ENCODE peak calls at places on chromosomes 13 and 19, in five cellular contexts. P is RKO, J is glutamatergic neuron, F is nucleus accumbens, O is GM04504. M is an unnamed sample.

GRCh38 chr13:36297259-36297599 is 385 bp downstream of the CCDC169 start:
- DNase-seq in P (no peak), J (no peak), F (no peak), O (no peak), M (no peak)

GRCh38 chr13:97630725-97631124 is 196.8 kb downstream of the RAP2A start:
- DNase-seq in P (no peak), J (no peak), F (no peak), O (no peak), M (no peak)

GRCh38 chr19:9871626-9872338 is 36.7 kb downstream of the PIN1 start:
- DNase-seq in P (no peak), J (no peak), F (no peak), O (no peak), M (peak; percentile 25)

GRCh38 chr13:75319244-75319643 is 162.7 kb downstream of the TBC1D4 start:
- DNase-seq in P (no peak), J (no peak), F (no peak), O (no peak), M (no peak)

GRCh38 chr19:19461671-19462622 is 53.4 kb downstream of the TSSK6 start:
- DNase-seq in P (no peak), J (peak; percentile 72), F (no peak), O (no peak), M (peak; percentile 96)

GRCh38 chr13:59229401-59229800 is 934.3 kb downstream of the DIAPH3 start:
- DNase-seq in P (no peak), J (no peak), F (no peak), O (no peak), M (no peak)

GRCh38 chr13:51148952-51149573 is 38.0 kb upstream of the C13orf42 start:
- DNase-seq in P (peak; percentile 45), J (peak; percentile 36), F (no peak), O (peak; percentile 17), M (peak; percentile 13)

GRCh38 chr13:24233351-24233901 is 72.9 kb downstream of the SPATA13 start:
- DNase-seq in P (no peak), J (no peak), F (no peak), O (peak; percentile 24), M (no peak)

GRCh38 chr13:114109646-114110045 is 22.8 kb downstream of the RASA3 start:
- DNase-seq in P (no peak), J (peak; percentile 33), F (no peak), O (no peak), M (peak; percentile 75)

GRCh38 chr19:46766569-46767317 is 20.5 kb upstream of the STRN4 start:
- DNase-seq in P (no peak), J (peak; percentile 36), F (no peak), O (no peak), M (peak; percentile 52)

GRCh38 chr13:29758591-29759114 is 91.8 kb downstream of the UBL3 start:
- DNase-seq in P (no peak), J (no peak), F (no peak), O (peak; percentile 27), M (no peak)

GRCh38 chr19:4059931-4060620 is 6.6 kb downstream of the ZBTB7A start:
- DNase-seq in P (no peak), J (peak; percentile 52), F (no peak), O (no peak), M (no peak)

GRCh38 chr19:2549701-2550191 is 73.8 kb downstream of the GADD45B start:
- DNase-seq in P (peak; percentile 33), J (no peak), F (peak; percentile 45), O (peak; percentile 88), M (no peak)

GRCh38 chr13:51594432-51594831 is 10.2 kb downstream of the WDFY2 start:
- DNase-seq in P (no peak), J (no peak), F (no peak), O (no peak), M (no peak)

GRCh38 chr19:15417699-15418098 is 1.1 kb downstream of the AKAP8L start:
- DNase-seq in P (peak; percentile 46), J (no peak), F (no peak), O (no peak), M (no peak)

GRCh38 chr13:45092668-45093067 is 27.6 kb upstream of the GTF2F2 start:
- DNase-seq in P (no peak), J (no peak), F (no peak), O (no peak), M (no peak)

GRCh38 chr19:54653181-54653809 is 9.5 kb upstream of the LILRB4 start:
- DNase-seq in P (peak; percentile 64), J (no peak), F (no peak), O (no peak), M (peak; percentile 9)

GRCh38 chr13:46143239-46143701 is 38.4 kb upstream of the CPB2 start:
- DNase-seq in P (no peak), J (no peak), F (no peak), O (no peak), M (no peak)

GRCh38 chr13:109541081-109541480 is 245.3 kb downstream of the IRS2 start:
- DNase-seq in P (no peak), J (no peak), F (no peak), O (no peak), M (no peak)

GRCh38 chr13:38758278-38758677 is 71.4 kb downstream of the FREM2 start:
- DNase-seq in P (no peak), J (no peak), F (no peak), O (no peak), M (no peak)

GRCh38 chr19:39533791-39534190 is 1.1 kb upstream of the EID2B start:
- DNase-seq in P (no peak), J (no peak), F (no peak), O (no peak), M (no peak)

GRCh38 chr19:19319725-19320361 is 466 bp downstream of the SUGP1 start:
- DNase-seq in P (peak; percentile 34), J (no peak), F (no peak), O (no peak), M (no peak)

GRCh38 chr19:6834433-6834832 is 52.9 kb upstream of the ADGRE1 start:
- DNase-seq in P (no peak), J (no peak), F (no peak), O (no peak), M (no peak)

GRCh38 chr19:51977346-51977745 is 9.3 kb downstream of the ZNF350 start:
- DNase-seq in P (no peak), J (no peak), F (no peak), O (no peak), M (no peak)

GRCh38 chr19:3194063-3194702 is 8.5 kb downstream of the NCLN start:
- DNase-seq in P (no peak), J (no peak), F (no peak), O (no peak), M (no peak)

GRCh38 chr13:94435604-94436226 is 43.8 kb downstream of the DCT start:
- DNase-seq in P (peak; percentile 75), J (no peak), F (no peak), O (peak; percentile 15), M (peak; percentile 69)

GRCh38 chr19:55272142-55272541 is 7.8 kb downstream of the HSPBP1 start:
- DNase-seq in P (no peak), J (no peak), F (no peak), O (no peak), M (no peak)

GRCh38 chr13:111210945-111211469 is 95.9 kb downstream of the ARHGEF7 start:
- DNase-seq in P (no peak), J (peak; percentile 51), F (no peak), O (no peak), M (peak; percentile 63)

GRCh38 chr19:32677657-32678056 is 2.0 kb downstream of the RGS9BP start:
- DNase-seq in P (no peak), J (no peak), F (no peak), O (no peak), M (no peak)

GRCh38 chr13:27027086-27027667 is 144.4 kb downstream of the USP12 start:
- DNase-seq in P (no peak), J (no peak), F (no peak), O (no peak), M (no peak)

GRCh38 chr13:93227906-93228801 is 1.5 kb downstream of the GPC6 start:
- DNase-seq in P (no peak), J (peak; percentile 82), F (no peak), O (peak; percentile 75), M (peak; percentile 86)

GRCh38 chr19:18046066-18046718 is 38.2 kb downstream of the ARRDC2 start:
- DNase-seq in P (peak; percentile 61), J (no peak), F (no peak), O (peak; percentile 74), M (no peak)

GRCh38 chr13:32309812-32310706 is 5.1 kb downstream of the ZAR1L start:
- DNase-seq in P (peak; percentile 63), J (no peak), F (no peak), O (peak; percentile 36), M (peak; percentile 37)

GRCh38 chr19:39840492-39840891 is 5.7 kb downstream of the FBL start:
- DNase-seq in P (no peak), J (no peak), F (no peak), O (no peak), M (no peak)

GRCh38 chr13:113122571-113123225 is at the start of gene F10:
- DNase-seq in P (no peak), J (peak; percentile 40), F (no peak), O (peak; percentile 65), M (peak; percentile 21)

GRCh38 chr13:23620211-23620610 is 50.0 kb downstream of the TNFRSF19 start:
- DNase-seq in P (no peak), J (no peak), F (no peak), O (no peak), M (no peak)

GRCh38 chr13:103839460-103839859 is 773.2 kb upstream of the SLC10A2 start:
- DNase-seq in P (no peak), J (no peak), F (no peak), O (no peak), M (peak; percentile 30)